ENCODE peak calls at places on chromosomes 12 and 14, in ten cellular contexts. C is adrenal gland, K is GM23338, H is epithelial cell of proximal tubule, G is IMR-90, N is epithelial cell of esophagus, A is suprapubic skin, O is ovary, F is WERI-Rb-1, D is heart left ventricle. B is an unnamed sample.

GRCh38 chr12:109785854-109786253 is 47.3 kb downstream of the TRPV4 start:
- DNase-seq in A (no peak), N (no peak), K (no peak), G (no peak), O (no peak), H (no peak), C (no peak), D (no peak), F (no peak), B (no peak)

GRCh38 chr12:124471828-124472227 is 95.6 kb downstream of the NCOR2 start:
- DNase-seq in H (no peak), A (no peak), D (no peak), K (no peak), G (no peak), O (no peak), N (no peak), F (no peak), C (no peak), B (no peak)

GRCh38 chr12:95548539-95549391 is 2.5 kb downstream of the USP44 start:
- DNase-seq in D (peak), A (peak), F (peak), C (peak), K (peak), G (peak), N (no peak), H (no peak), O (peak), B (no peak)

GRCh38 chr12:64178122-64178521 is 44.0 kb downstream of the KICS2 start:
- DNase-seq in A (no peak), F (no peak), O (no peak), N (peak), D (no peak), H (no peak), G (peak), C (no peak), K (no peak), B (no peak)

GRCh38 chr14:24310666-24311604 is at the start of gene LTB4R:
- DNase-seq in A (peak), K (peak), H (no peak), C (peak), F (no peak), O (peak), N (peak), D (peak), G (peak), B (peak)

GRCh38 chr12:94812345-94812744 is 162.0 kb upstream of the TMCC3 start:
- DNase-seq in O (no peak), A (no peak), N (no peak), C (no peak), K (no peak), H (no peak), F (no peak), G (no peak), D (no peak), B (no peak)

GRCh38 chr14:70716958-70717357 is 75.2 kb downstream of the TTC9 start:
- DNase-seq in H (no peak), D (no peak), G (no peak), F (no peak), K (no peak), N (peak), A (no peak), C (no peak), O (no peak), B (no peak)

GRCh38 chr12:113242018-113242418 is 20.8 kb downstream of the TPCN1 start:
- DNase-seq in G (no peak), A (peak), C (no peak), O (peak), N (peak), H (peak), D (no peak), K (no peak), F (peak), B (peak)

GRCh38 chr12:8867786-8868185 is 45.4 kb downstream of the A2ML1 start:
- DNase-seq in C (no peak), H (no peak), K (no peak), A (no peak), G (no peak), F (no peak), O (no peak), N (no peak), D (no peak), B (no peak)

GRCh38 chr12:124422142-124422569 is 127.3 kb downstream of the RFLNA start:
- DNase-seq in G (no peak), D (no peak), H (no peak), O (peak), A (no peak), C (peak), K (no peak), F (peak), N (peak), B (no peak)

GRCh38 chr12:124109760-124110159 is 136.7 kb downstream of the ZNF664 start:
- DNase-seq in D (no peak), C (no peak), K (peak), N (peak), O (no peak), G (peak), H (no peak), A (no peak), F (no peak), B (no peak)

GRCh38 chr14:77139540-77140342 is 1.9 kb downstream of the ZDHHC22 start:
- DNase-seq in A (no peak), H (no peak), O (no peak), K (peak), C (no peak), N (peak), G (no peak), D (no peak), F (peak), B (no peak)

GRCh38 chr12:57420482-57420881 is 10.4 kb downstream of the R3HDM2 start:
- DNase-seq in H (no peak), N (no peak), C (no peak), D (no peak), G (no peak), O (no peak), F (no peak), K (no peak), A (no peak), B (no peak)

GRCh38 chr14:68088463-68088862 is 268.9 kb downstream of the RAD51B start:
- DNase-seq in F (no peak), A (no peak), K (no peak), O (no peak), G (peak), C (no peak), H (no peak), D (no peak), N (no peak), B (no peak)

GRCh38 chr12:104370989-104371870 is 67.7 kb downstream of the EID3 start:
- DNase-seq in G (peak), A (no peak), C (peak), D (no peak), H (peak), N (peak), K (peak), O (no peak), F (no peak), B (peak)

GRCh38 chr14:52840916-52841315 is 49.5 kb upstream of the GNPNAT1 start:
- DNase-seq in O (no peak), F (no peak), D (no peak), K (no peak), A (no peak), N (peak), G (peak), C (peak), H (no peak), B (no peak)

GRCh38 chr14:44589180-44589579 is 82.1 kb upstream of the FSCB start:
- DNase-seq in F (no peak), G (no peak), D (no peak), O (no peak), A (no peak), H (no peak), K (no peak), N (peak), C (no peak), B (no peak)

GRCh38 chr12:52436000-52436827 is 2.0 kb upstream of the KRT75 start:
- DNase-seq in K (no peak), O (no peak), A (no peak), N (peak), D (no peak), C (no peak), F (no peak), G (peak), H (no peak), B (no peak)

GRCh38 chr12:66903782-66904396 is 225.0 kb upstream of the GRIP1 start:
- DNase-seq in H (no peak), F (no peak), C (no peak), N (peak), O (no peak), D (no peak), G (no peak), K (no peak), A (no peak), B (no peak)

GRCh38 chr14:101874001-101874400 is 90.4 kb upstream of the DYNC1H1 start:
- DNase-seq in O (no peak), D (no peak), F (no peak), A (no peak), N (no peak), K (no peak), G (no peak), C (no peak), H (no peak), B (no peak)

GRCh38 chr14:101877766-101878165 is 86.6 kb upstream of the DYNC1H1 start:
- DNase-seq in C (no peak), A (no peak), K (no peak), F (no peak), G (no peak), N (no peak), H (no peak), D (no peak), O (no peak), B (no peak)

GRCh38 chr14:101875041-101875725 is 89.2 kb upstream of the DYNC1H1 start:
- DNase-seq in O (no peak), A (no peak), F (no peak), K (no peak), H (no peak), N (no peak), D (no peak), G (no peak), C (no peak), B (no peak)

GRCh38 chr14:101876539-101876938 is 87.8 kb upstream of the DYNC1H1 start:
- DNase-seq in K (no peak), G (peak), D (peak), H (no peak), O (no peak), N (no peak), F (no peak), C (peak), A (peak), B (no peak)

DNA sequence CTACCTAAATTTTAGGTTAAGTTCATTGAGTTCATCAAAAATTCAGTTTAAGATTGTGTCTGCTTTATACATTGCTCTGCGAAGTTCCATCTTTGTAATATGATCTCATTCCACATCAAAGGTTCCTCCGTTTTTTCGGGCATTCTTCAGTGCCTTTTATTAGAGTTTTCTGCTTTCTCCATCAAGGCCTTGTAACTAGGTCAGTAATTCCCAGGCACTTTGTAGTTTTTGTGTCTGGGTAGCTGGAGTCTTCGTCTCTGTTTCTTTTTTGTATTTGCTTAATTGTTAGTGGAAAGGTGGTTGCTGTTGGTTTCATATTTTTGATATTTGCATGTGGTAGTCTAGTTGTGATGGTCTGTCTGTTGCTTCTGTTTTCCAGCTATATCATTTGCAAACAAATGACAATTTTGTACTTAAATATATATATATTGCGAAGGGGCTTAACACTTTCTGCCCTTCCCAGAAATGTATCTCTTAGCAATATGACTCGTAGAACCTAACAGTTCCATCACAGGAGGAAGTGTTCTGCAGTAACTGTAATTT is 88.6 kb upstream of the DYNC1H1 start:
- DNase-seq in K (no peak), F (no peak), G (no peak), D (no peak), N (no peak), C (no peak), H (no peak), A (no peak), O (no peak), B (no peak)
- H3K4me3 ChIP-seq in K (no peak), F (no peak), G (no peak), D (no peak), N (no peak), C (no peak), H (no peak), A (no peak), O (no peak), B (no peak)

GRCh38 chr12:32181498-32182175 is 75.0 kb downstream of the BICD1 start:
- DNase-seq in N (no peak), G (no peak), F (no peak), O (no peak), A (no peak), K (no peak), D (no peak), C (no peak), H (no peak), B (no peak)

GRCh38 chr12:32178341-32179010 is 71.8 kb downstream of the BICD1 start:
- DNase-seq in O (no peak), D (no peak), N (no peak), A (no peak), H (no peak), C (peak), K (no peak), F (no peak), G (no peak), B (no peak)

GRCh38 chr12:32179011-32179395 is 72.4 kb downstream of the BICD1 start:
- DNase-seq in F (no peak), A (no peak), O (no peak), H (no peak), K (no peak), G (no peak), N (no peak), D (no peak), C (no peak), B (no peak)

DNA sequence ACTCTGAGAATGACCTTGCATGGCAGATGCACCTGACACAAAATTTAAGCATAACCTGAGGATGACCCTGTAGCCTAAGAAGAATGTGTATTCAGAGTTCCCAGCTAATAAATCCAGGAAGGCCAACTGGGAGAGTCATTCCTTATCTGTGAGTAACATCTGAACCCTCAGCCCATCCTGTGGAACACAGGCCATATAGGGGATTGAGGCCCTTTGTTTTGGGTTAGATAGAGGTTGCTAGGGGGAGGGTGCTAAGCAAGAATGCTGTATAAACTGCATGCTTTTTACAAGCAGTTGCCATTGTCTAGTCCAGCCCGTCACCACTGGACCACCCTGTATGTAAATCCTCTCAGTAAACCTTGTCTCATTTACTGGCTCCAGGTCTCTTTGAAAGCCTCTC is 77.0 kb downstream of the BICD1 start:
- DNase-seq in F (no peak), N (no peak), G (peak), K (peak), H (no peak), O (no peak), A (no peak), D (no peak), C (no peak), B (no peak)
- TF ChIP-seq CTCF in F (no peak), N (no peak), G (no peak), K (no peak), H (no peak), O (no peak), A (no peak), D (no peak), C (no peak), B (no peak)

GRCh38 chr12:6383572-6384498 is at the start of gene LTBR:
- DNase-seq in C (peak), H (no peak), G (peak), A (peak), F (no peak), O (peak), N (peak), D (peak), K (peak), B (peak)
- H3K4me3 ChIP-seq in C (peak), H (peak), G (peak), A (peak), F (no peak), O (peak), N (peak), D (peak), K (peak), B (peak)

GRCh38 chr14:87883750-87884149 is 109.2 kb downstream of the GALC start:
- DNase-seq in N (no peak), K (no peak), D (no peak), H (no peak), G (no peak), F (no peak), C (no peak), A (no peak), O (no peak), B (no peak)

DNA sequence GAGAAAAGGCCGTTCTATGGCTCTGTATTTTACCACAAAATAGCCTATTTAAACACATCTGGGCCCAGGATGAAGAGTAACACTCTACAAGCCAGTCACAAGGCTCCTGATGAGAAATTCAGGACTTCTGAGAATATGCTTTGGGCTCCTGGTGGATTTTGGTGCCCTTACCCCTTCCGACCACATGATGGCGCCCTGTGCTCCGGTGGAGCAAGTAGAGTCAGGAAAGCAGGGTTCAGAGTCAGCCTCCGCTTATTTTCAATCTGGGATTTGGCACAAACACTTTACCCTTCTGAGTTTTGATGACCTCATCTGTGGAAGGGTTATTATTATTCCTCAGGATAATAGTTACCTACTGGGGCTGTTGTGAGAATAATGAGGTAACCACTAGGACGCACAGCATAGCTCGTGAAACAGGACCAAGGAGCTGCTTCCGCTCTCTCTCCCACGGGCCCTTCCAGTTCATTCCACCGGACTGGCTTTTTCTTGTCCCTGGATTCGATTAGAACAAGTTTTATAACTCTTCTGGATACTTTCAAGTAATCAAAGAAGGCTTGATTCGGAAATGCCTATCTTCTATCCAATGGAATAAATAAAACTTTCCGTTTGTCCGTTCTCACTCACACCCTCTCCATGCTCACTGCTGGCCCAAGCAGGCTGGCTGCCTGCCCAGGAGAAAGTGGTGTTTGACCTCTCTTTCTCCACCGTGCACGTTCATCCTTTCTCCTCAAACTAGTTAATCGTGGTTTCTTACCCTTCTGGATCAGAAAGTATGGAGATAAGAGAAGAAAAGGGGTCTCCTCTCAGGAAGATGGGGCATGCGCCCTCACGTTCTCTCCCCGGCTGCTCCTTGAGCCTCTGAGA is 104.6 kb downstream of the GALC start:
- DNase-seq in H (no peak), K (peak), D (no peak), N (peak), O (no peak), G (no peak), F (peak), A (no peak), C (peak), B (no peak)
- TF ChIP-seq CTCF in H (peak), K (peak), D (no peak), N (peak), O (no peak), G (peak), F (peak), A (no peak), C (no peak), B (peak)

GRCh38 chr14:105576525-105577088 is 50.2 kb downstream of the TMEM121 start:
- DNase-seq in K (no peak), C (no peak), A (no peak), O (no peak), G (no peak), D (no peak), N (no peak), F (no peak), H (no peak), B (no peak)
- H3K4me3 ChIP-seq in K (no peak), C (no peak), A (no peak), O (no peak), G (no peak), D (no peak), N (no peak), F (no peak), H (no peak), B (no peak)

GRCh38 chr14:89954045-89955021 is at the start of gene EFCAB11:
- DNase-seq in N (peak), G (peak), F (peak), C (peak), H (peak), D (peak), K (peak), A (peak), O (peak), B (peak)
- TF ChIP-seq CTCF in N (peak), G (peak), F (no peak), C (no peak), H (peak), D (no peak), K (peak), A (no peak), O (no peak), B (peak)

GRCh38 chr12:53478865-53479264 is 20.4 kb downstream of the MAP3K12 start:
- DNase-seq in D (no peak), K (no peak), H (no peak), O (no peak), N (no peak), G (no peak), A (no peak), C (no peak), F (no peak), B (no peak)
- H3K4me3 ChIP-seq in D (no peak), K (no peak), H (no peak), O (no peak), N (no peak), G (no peak), A (no peak), C (no peak), F (no peak), B (no peak)

GRCh38 chr12:92047058-92047826 is 98.4 kb downstream of the BTG1 start:
- DNase-seq in C (no peak), A (no peak), O (no peak), G (peak), N (peak), D (no peak), K (no peak), H (no peak), F (no peak), B (no peak)

GRCh38 chr12:92049403-92049802 is 96.2 kb downstream of the BTG1 start:
- DNase-seq in H (no peak), A (no peak), C (no peak), F (no peak), O (no peak), N (no peak), G (no peak), D (no peak), K (no peak), B (no peak)

GRCh38 chr12:92045852-92046251 is 99.8 kb downstream of the BTG1 start:
- DNase-seq in F (no peak), D (no peak), O (no peak), G (no peak), H (no peak), C (no peak), K (no peak), N (no peak), A (no peak), B (no peak)

GRCh38 chr12:92044435-92044834 is 101.2 kb downstream of the BTG1 start:
- DNase-seq in D (no peak), N (no peak), C (no peak), G (no peak), A (no peak), K (no peak), F (no peak), H (no peak), O (no peak), B (no peak)

GRCh38 chr12:92046557-92046956 is 99.1 kb downstream of the BTG1 start:
- DNase-seq in F (no peak), H (no peak), K (no peak), D (no peak), G (no peak), C (no peak), N (no peak), A (no peak), O (no peak), B (no peak)
- TF ChIP-seq CTCF in F (no peak), H (no peak), K (no peak), D (no peak), G (no peak), C (no peak), N (no peak), A (no peak), O (no peak), B (no peak)

DNA sequence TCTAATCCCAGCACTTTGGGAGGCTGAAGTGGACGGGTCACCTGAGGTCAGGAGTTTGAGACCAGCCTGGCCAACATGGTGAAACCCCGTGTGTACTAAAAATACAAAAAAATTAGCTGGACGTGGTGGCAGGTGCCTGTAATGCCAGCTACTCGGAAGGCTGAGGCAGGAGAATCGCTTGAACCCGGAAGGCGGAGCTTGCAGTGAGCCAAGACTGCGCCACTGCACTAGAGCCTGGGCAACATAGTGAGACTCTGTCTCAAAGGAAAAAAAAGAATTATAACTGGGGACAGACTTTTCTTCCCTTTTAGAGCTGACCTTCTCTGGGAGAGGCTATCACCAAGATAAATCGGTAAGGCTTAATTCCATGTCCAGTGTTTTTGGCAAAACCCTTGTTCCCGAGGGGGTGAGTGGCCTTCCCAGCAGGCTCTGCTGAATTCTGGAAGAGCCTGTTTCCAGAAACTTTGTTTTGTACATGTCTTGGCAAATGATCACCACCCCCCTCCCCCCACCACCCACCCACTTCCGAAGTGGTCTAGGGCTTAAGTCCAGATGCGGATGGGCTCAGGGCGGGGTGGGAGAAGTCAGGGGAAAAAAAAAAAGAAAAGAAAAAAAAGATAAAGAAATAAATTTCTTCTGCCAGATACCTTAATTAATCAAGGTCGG is 32.3 kb upstream of the DEGS2 start:
- DNase-seq in F (no peak), N (no peak), C (no peak), K (no peak), O (no peak), D (peak), A (no peak), G (no peak), H (no peak), B (no peak)
- H3K4me3 ChIP-seq in F (no peak), N (no peak), C (no peak), K (no peak), O (peak), D (peak), A (peak), G (no peak), H (no peak), B (no peak)

B was measured in kidney epithelial cell.